ENCODE peak calls at places on chromosomes 6 and 20, in eight cellular contexts. G, I, X, L, V, K, O and P are unnamed samples.

GRCh38 chr6:16570221-16570553 is 191.1 kb downstream of the ATXN1 start:
- DNase-seq in G (no peak), I (no peak), X (no peak), L (no peak), V (no peak), K (no peak), O (no peak), P (no peak)

GRCh38 chr6:40582892-40583291 is 4.3 kb downstream of the LRFN2 start:
- DNase-seq in G (no peak), I (no peak), X (no peak), L (no peak), V (no peak), K (no peak), O (no peak), P (no peak)

GRCh38 chr20:36454664-36455427 is 86.5 kb upstream of the MYL9 start:
- DNase-seq in G (peak), I (no peak), X (no peak), L (peak), V (no peak), K (no peak), O (peak), P (no peak)

GRCh38 chr6:125853168-125853567 is 62.4 kb downstream of the NCOA7 start:
- DNase-seq in G (no peak), I (no peak), X (no peak), L (no peak), V (no peak), K (no peak), O (no peak), P (no peak)

GRCh38 chr20:47503685-47504084 is 2.0 kb downstream of the NCOA3 start:
- DNase-seq in G (no peak), I (no peak), X (no peak), L (no peak), V (no peak), K (no peak), O (no peak), P (no peak)

GRCh38 chr20:21981607-21982344 is 276.3 kb downstream of the PAX1 start:
- DNase-seq in G (peak), I (no peak), X (peak), L (peak), V (no peak), K (no peak), O (peak), P (peak)

GRCh38 chr6:167699141-167700036 is 127.3 kb upstream of the AFDN start:
- DNase-seq in G (peak), I (no peak), X (peak), L (peak), V (peak), K (no peak), O (peak), P (peak)

GRCh38 chr6:156406099-156406498 is 371.1 kb upstream of the ARID1B start:
- DNase-seq in G (no peak), I (no peak), X (no peak), L (no peak), V (no peak), K (no peak), O (no peak), P (no peak)

GRCh38 chr20:6919792-6920468 is 152.4 kb downstream of the BMP2 start:
- DNase-seq in G (no peak), I (no peak), X (no peak), L (no peak), V (no peak), K (no peak), O (no peak), P (no peak)

GRCh38 chr6:74899416-74899815 is 306.4 kb downstream of the COL12A1 start:
- DNase-seq in G (no peak), I (peak), X (peak), L (no peak), V (no peak), K (no peak), O (no peak), P (peak)

GRCh38 chr20:10609276-10609675 is 64.5 kb downstream of the JAG1 start:
- DNase-seq in G (no peak), I (peak), X (peak), L (peak), V (peak), K (no peak), O (peak), P (peak)

GRCh38 chr6:151096691-151097090 is 143.1 kb upstream of the AKAP12 start:
- DNase-seq in G (no peak), I (no peak), X (peak), L (no peak), V (no peak), K (no peak), O (no peak), P (no peak)

GRCh38 chr6:109075934-109076333 is 18.7 kb downstream of the SESN1 start:
- DNase-seq in G (no peak), I (peak), X (peak), L (no peak), V (no peak), K (peak), O (no peak), P (no peak)

GRCh38 chr6:71336901-71337300 is 48.3 kb downstream of the OGFRL1 start:
- DNase-seq in G (no peak), I (no peak), X (no peak), L (no peak), V (no peak), K (no peak), O (no peak), P (no peak)

GRCh38 chr20:35791823-35792222 is 20.0 kb downstream of the PHF20 start:
- DNase-seq in G (no peak), I (peak), X (peak), L (no peak), V (no peak), K (no peak), O (peak), P (peak)

GRCh38 chr20:25146976-25147375 is 48.5 kb upstream of the ENTPD6 start:
- DNase-seq in G (no peak), I (no peak), X (no peak), L (no peak), V (no peak), K (no peak), O (no peak), P (no peak)

GRCh38 chr6:33427585-33428218 is 7.8 kb downstream of the SYNGAP1 start:
- DNase-seq in G (peak), I (no peak), X (no peak), L (peak), V (no peak), K (no peak), O (peak), P (no peak)

GRCh38 chr6:34240329-34241248 is 3.9 kb downstream of the HMGA1 start:
- DNase-seq in G (no peak), I (no peak), X (no peak), L (no peak), V (no peak), K (no peak), O (no peak), P (no peak)

GRCh38 chr6:40330301-40330721 is 256.9 kb downstream of the LRFN2 start:
- DNase-seq in G (no peak), I (no peak), X (no peak), L (no peak), V (no peak), K (no peak), O (no peak), P (no peak)

GRCh38 chr20:5510446-5510845 is 193.7 kb upstream of the PROKR2 start:
- DNase-seq in G (no peak), I (no peak), X (no peak), L (no peak), V (no peak), K (no peak), O (no peak), P (peak)

GRCh38 chr6:33957391-33958207 is 153.8 kb upstream of the MLN start:
- DNase-seq in G (no peak), I (no peak), X (no peak), L (no peak), V (no peak), K (no peak), O (no peak), P (no peak)

GRCh38 chr6:89260832-89261231 is 43.7 kb upstream of the GABRR1 start:
- DNase-seq in G (peak), I (no peak), X (no peak), L (no peak), V (no peak), K (no peak), O (no peak), P (peak)

GRCh38 chr6:139637766-139638165 is 263.3 kb upstream of the CITED2 start:
- DNase-seq in G (no peak), I (no peak), X (no peak), L (no peak), V (no peak), K (no peak), O (no peak), P (no peak)

DNA sequence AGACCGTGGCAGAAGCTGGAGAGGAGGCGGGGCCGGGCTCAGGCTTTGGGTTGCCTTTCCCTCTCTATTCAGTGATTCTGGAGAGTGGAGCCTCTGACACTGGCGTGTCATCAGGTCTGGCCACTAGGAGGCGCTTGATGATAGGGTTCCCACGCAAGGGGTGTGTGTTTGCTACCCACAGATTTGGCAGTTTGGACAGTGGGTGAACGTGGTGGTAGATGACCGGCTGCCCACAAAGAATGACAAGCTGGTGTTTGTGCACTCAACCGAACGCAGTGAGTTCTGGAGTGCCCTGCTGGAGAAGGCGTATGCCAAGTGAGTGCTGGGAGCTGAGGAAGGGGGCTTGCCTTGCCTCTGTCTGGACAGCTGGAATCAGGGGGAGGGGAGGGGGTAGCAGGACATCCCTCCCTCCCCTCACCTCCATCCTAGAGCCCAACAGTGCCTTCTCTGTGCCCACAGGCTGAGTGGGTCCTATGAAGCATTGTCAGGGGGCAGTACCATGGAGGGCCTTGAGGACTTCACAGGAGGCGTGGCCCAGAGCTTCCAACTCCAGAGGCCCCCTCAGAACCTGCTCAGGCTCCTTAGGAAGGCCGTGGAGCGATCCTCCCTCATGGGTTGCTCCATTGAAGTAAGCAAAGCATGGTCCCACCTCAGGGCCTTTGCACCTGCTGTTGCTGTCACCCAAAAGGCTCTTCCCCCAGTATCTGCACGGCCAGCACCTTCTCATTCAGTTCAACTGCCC is 14.3 kb downstream of the CAPN11 start:
- DNase-seq in G (peak), I (peak), X (peak), L (peak), V (peak), K (peak), O (peak), P (peak)
- TF ChIP-seq CTCF in G (peak), I (peak), X (peak), L (peak), V (no peak), K (peak), O (peak), P (peak)

GRCh38 chr20:49982346-49983122 is at the start of gene SNAI1:
- DNase-seq in G (peak), I (peak), X (peak), L (peak), V (no peak), K (no peak), O (peak), P (peak)
- TF ChIP-seq CTCF in G (peak), I (peak), X (no peak), L (peak), V (no peak), K (peak), O (no peak), P (peak)

DNA sequence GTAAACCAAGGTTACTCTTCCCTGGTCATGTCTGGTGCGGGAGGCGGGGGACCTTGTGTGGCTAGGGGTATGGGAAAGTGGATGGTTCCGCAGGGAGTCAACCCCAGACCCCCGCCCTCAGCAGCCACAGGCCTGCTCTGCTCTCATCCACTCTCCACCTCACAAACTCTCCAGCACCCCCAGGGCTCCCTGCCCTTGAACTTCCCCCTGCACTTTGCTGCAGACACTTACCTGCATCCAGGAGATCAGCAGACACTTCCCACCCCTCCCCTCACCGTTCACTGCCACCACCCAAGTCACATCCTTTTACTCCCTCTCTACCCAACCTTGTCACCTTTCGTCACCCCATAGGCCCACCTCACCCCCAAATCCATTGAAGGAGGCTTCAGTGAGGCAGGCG is 3.9 kb upstream of the RAET1L start:
- DNase-seq in G (no peak), I (no peak), X (no peak), L (no peak), V (no peak), K (no peak), O (no peak), P (no peak)
- TF ChIP-seq CTCF in G (no peak), I (no peak), X (no peak), L (no peak), V (no peak), K (no peak), O (no peak), P (no peak)

GRCh38 chr20:663315-664090 is 10.5 kb upstream of the SRXN1 start:
- DNase-seq in G (no peak), I (no peak), X (peak), L (no peak), V (no peak), K (no peak), O (peak), P (peak)

GRCh38 chr20:662289-663192 is 9.5 kb upstream of the SRXN1 start:
- DNase-seq in G (no peak), I (no peak), X (no peak), L (no peak), V (no peak), K (no peak), O (no peak), P (no peak)

GRCh38 chr20:664151-664550 is 11.2 kb upstream of the SRXN1 start:
- DNase-seq in G (no peak), I (no peak), X (no peak), L (no peak), V (no peak), K (no peak), O (no peak), P (no peak)

GRCh38 chr20:658731-659291 is 5.8 kb upstream of the SRXN1 start:
- DNase-seq in G (no peak), I (no peak), X (no peak), L (no peak), V (no peak), K (no peak), O (peak), P (no peak)

GRCh38 chr20:661474-662288 is 8.7 kb upstream of the SRXN1 start:
- DNase-seq in G (no peak), I (no peak), X (no peak), L (no peak), V (no peak), K (no peak), O (no peak), P (no peak)
- TF ChIP-seq CTCF in G (no peak), I (no peak), X (no peak), L (no peak), V (no peak), K (no peak), O (no peak), P (no peak)

GRCh38 chr20:9493818-9494217 is 20.6 kb upstream of the LAMP5 start:
- DNase-seq in G (no peak), I (no peak), X (no peak), L (no peak), V (no peak), K (no peak), O (peak), P (no peak)
- TF ChIP-seq CTCF in G (no peak), I (no peak), X (no peak), L (no peak), V (no peak), K (no peak), O (no peak), P (no peak)

DNA sequence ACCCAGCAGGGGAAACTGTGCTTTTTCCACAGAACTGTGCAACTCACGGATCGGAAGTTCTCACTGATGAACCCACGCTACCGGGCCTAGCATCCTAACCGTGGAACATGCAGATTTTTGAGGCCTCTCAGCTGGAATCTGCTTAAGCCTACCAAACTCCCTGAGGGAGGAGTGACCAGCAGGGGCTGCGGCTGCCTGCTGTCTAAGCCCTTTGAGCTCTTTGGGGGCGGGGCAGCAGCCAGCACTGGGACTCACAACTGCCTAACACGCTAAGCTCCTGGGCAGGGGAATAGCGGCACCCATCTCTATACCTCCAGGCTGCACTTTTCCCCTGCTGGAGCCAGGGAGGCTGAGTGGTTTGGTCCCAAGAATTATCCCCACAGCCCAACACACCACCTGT is 20.4 kb upstream of the METTL24 start:
- DNase-seq in G (peak), I (no peak), X (no peak), L (no peak), V (no peak), K (no peak), O (no peak), P (no peak)
- TF ChIP-seq CTCF in G (no peak), I (no peak), X (no peak), L (no peak), V (no peak), K (no peak), O (no peak), P (no peak)

GRCh38 chr6:23021487-23021886 is 452.1 kb downstream of the HDGFL1 start:
- DNase-seq in G (no peak), I (no peak), X (no peak), L (no peak), V (no peak), K (no peak), O (no peak), P (no peak)

GRCh38 chr6:23013776-23014175 is 444.4 kb downstream of the HDGFL1 start:
- DNase-seq in G (no peak), I (no peak), X (peak), L (no peak), V (no peak), K (no peak), O (no peak), P (no peak)

DNA sequence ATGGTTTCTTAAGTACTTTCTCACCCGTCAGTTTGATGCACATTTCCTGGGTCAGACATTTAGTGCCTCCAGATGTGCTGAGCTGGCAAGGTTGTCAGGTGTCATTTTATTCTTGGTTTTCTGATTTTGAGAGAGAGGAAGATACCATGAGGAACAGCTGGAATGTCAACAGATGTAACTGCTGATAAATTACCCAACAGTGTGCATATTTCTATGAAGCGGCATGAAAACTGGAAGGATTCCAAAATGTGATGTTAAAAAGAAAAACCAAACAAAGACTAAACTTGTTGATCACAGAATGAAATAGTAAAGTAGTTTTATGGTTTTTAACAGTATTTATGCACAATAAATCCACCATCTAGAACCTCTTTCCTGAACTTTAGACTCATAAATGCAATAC is 447.3 kb downstream of the HDGFL1 start:
- DNase-seq in G (no peak), I (no peak), X (no peak), L (no peak), V (no peak), K (no peak), O (no peak), P (peak)
- TF ChIP-seq CTCF in G (no peak), I (no peak), X (no peak), L (no peak), V (no peak), K (no peak), O (no peak), P (no peak)

DNA sequence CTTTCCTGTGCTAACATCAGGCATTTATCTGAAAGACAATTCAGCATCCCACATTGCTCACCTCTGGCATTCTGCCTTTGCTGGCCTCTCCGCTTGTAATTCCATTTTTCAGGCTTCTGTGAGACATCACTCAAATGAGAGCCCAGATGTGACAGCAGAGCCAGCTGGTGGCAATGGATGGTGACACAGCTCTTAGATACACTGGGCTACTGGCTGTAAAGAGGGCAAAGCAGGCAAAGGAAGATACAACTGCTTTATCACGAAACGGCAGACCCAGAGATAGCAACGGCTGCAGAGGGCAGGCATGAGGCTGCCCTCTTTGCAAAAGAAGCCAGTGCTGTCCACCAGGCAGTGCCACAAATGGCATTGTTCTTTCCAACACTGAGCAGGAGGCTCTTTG is 329.8 kb downstream of the KIF16B start:
- DNase-seq in G (no peak), I (no peak), X (no peak), L (no peak), V (no peak), K (no peak), O (peak), P (no peak)
- TF ChIP-seq CTCF in G (no peak), I (no peak), X (no peak), L (no peak), V (no peak), K (no peak), O (no peak), P (no peak)